ENCODE peak calls at places on chromosome 21, in five cellular contexts. S is H9, L is H1, A is mesenchymal stem cell, P is neuronal stem cell. D is an unnamed sample.

GRCh38 chr21:32626633-32627196 is 14.5 kb upstream of the CFAP298 start:
- DNase-seq in S (no peak), A (no peak), P (no peak), L (no peak), D (peak)

GRCh38 chr21:30710499-30710898 is 8.1 kb downstream of the KRTAP21-3 start:
- DNase-seq in A (no peak), S (no peak), L (no peak), P (no peak), D (no peak)

GRCh38 chr21:38645282-38645681 is 147.0 kb upstream of the ERG start:
- DNase-seq in S (no peak), A (peak), P (no peak), L (no peak), D (no peak)

GRCh38 chr21:16425297-16425696 is 695.5 kb downstream of the USP25 start:
- DNase-seq in P (no peak), L (no peak), A (no peak), S (no peak), D (no peak)

GRCh38 chr21:19981938-19982337 is 1016.3 kb upstream of the NCAM2 start:
- DNase-seq in L (no peak), S (no peak), A (no peak), P (no peak), D (no peak)

GRCh38 chr21:37849703-37850102 is 66.6 kb downstream of the KCNJ6 start:
- DNase-seq in L (no peak), A (peak), P (no peak), S (no peak), D (peak)

GRCh38 chr21:15483138-15483780 is 246.5 kb upstream of the USP25 start:
- DNase-seq in S (peak), L (peak), P (peak), A (peak), D (peak)

GRCh38 chr21:36773111-36773510 is 74.2 kb downstream of the SIM2 start:
- DNase-seq in S (no peak), A (peak), L (no peak), P (no peak), D (no peak)

GRCh38 chr21:29326914-29327554 is 28.3 kb downstream of the BACH1 start:
- DNase-seq in L (no peak), S (no peak), A (no peak), P (no peak), D (no peak)

GRCh38 chr21:37603129-37603528 is 236.6 kb downstream of the DYRK1A start:
- DNase-seq in P (no peak), S (no peak), L (no peak), A (no peak), D (no peak)

GRCh38 chr21:29953690-29954089 is 13.9 kb upstream of the GRIK1 start:
- DNase-seq in A (no peak), L (no peak), P (no peak), S (no peak), D (no peak)

GRCh38 chr21:43266534-43266933 is 97.7 kb downstream of the CRYAA start:
- DNase-seq in A (peak), L (no peak), P (no peak), S (no peak), D (no peak)

GRCh38 chr21:33904041-33904440 is 11.6 kb downstream of the ATP5PO start:
- DNase-seq in A (no peak), L (no peak), P (no peak), S (no peak), D (no peak)

GRCh38 chr21:32299695-32300094 is 1.0 kb downstream of the MRAP start:
- DNase-seq in A (no peak), P (no peak), L (no peak), S (no peak), D (no peak)

GRCh38 chr21:31088196-31088751 is 50.0 kb upstream of the KRTAP19-8 start:
- DNase-seq in A (no peak), L (peak), S (peak), P (no peak), D (no peak)

GRCh38 chr21:32534113-32534512 is 51.2 kb downstream of the TCP10L start:
- DNase-seq in L (no peak), S (no peak), P (no peak), A (no peak), D (no peak)

GRCh38 chr21:27756191-27756590 is 789.3 kb upstream of the ADAMTS5 start:
- DNase-seq in P (no peak), A (no peak), S (no peak), L (no peak), D (no peak)

GRCh38 chr21:36478207-36478701 is 1.7 kb downstream of the CLDN14 start:
- DNase-seq in A (peak), P (no peak), L (no peak), S (no peak), D (peak)

GRCh38 chr21:31347435-31348032 is 3.5 kb upstream of the TIAM1 start:
- DNase-seq in A (peak), L (no peak), S (no peak), P (no peak), D (no peak)

GRCh38 chr21:38839370-38839681 is 33.6 kb downstream of the ETS2 start:
- DNase-seq in A (no peak), L (no peak), P (no peak), S (no peak), D (no peak)

GRCh38 chr21:33332143-33332542 is 7.4 kb downstream of the IFNAR1 start:
- DNase-seq in S (no peak), P (no peak), A (no peak), L (no peak), D (no peak)

GRCh38 chr21:38310619-38311018 is 53.8 kb downstream of the KCNJ15 start:
- DNase-seq in S (no peak), A (peak), L (no peak), P (no peak), D (no peak)

DNA sequence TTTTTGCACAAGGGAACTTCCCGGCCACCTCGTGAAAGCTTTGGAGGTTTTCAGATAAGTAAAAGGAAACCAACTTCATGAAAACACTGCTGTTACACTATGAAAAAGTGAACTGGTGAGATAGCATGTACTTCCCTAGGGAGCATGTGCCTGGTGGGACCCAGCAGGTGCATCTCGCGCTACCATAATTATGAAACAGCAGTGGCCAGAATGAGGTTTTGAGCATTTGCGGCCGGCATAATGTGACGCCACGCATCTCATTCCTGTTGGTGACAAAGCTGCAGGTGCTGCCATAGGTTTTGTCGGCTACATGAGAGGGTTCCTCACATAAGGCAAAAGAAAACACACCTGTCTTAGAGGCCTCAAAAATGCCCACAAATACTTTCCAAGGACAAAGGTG is 1.7 kb downstream of the KRTAP10-3 start:
- DNase-seq in A (no peak), L (no peak), S (no peak), P (no peak), D (no peak)
- H3K4me2 ChIP-seq in A (no peak), L (no peak), S (no peak), P (no peak), D (no peak)

DNA sequence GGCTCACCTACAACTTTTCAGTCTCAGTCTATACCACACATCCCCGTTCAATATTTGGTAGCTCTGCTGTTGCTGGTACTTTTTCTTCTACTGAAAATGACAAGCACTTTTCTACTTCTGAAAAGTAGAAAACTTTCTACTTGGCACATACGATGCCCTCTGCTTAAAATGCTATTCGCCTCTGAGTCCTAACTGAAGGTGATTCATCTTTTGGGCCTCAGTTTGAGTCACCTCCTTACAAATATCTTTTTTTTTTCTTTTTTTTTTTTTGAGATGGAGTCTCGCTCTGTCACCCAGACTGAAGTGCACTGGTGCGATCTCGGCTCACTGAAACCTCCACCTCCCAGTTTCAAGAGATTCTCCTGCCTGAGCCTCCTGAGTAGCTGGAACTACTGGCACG is 136.0 kb upstream of the CYYR1 start:
- DNase-seq in S (no peak), L (no peak), A (no peak), P (no peak), D (peak)
- H2BK12ac ChIP-seq in S (no peak), L (no peak), A (no peak), P (no peak), D (no peak)

DNA sequence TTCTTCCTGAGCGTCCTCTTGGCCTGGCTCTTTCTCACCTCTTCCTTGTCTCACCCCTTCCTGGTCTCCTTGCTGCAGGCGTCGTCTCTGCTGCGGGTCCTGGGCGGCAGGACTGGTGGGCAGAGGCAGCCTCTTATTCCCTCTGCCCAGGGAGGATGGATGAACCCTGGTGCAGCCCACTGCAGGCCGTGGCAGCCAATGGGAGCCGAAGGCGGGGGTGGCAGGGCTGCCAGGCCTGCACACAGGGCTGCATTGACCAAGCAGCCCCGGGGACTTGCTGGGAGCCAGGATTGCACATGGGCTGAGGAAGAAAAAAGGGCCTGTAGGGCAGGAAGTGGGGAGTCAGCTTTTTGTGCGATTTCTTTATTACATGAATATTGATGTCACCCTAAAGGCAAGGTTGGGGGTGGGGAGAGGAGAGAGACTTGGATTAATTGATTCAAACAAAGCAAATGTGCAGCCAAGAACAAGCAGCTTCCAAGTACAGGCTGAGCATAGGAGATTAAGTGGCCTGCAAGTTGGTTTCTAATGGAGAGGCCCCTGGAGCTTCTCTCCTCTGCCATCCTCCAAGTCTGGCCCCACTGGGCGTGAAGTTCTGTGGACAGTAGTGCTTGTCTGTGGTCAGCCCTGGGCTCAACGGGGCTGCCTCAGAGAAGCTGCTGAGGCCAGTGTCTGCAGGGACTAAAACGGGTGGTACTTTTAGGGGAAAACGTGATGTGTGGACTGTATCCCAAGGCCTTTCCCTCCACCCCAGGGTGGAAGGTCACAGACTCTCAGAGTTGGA is at the start of gene S100B:
- DNase-seq in A (no peak), L (peak), S (peak), P (no peak), D (no peak)
- H3K9ac ChIP-seq in A (no peak), L (no peak), S (no peak), P (no peak), D (no peak)

DNA sequence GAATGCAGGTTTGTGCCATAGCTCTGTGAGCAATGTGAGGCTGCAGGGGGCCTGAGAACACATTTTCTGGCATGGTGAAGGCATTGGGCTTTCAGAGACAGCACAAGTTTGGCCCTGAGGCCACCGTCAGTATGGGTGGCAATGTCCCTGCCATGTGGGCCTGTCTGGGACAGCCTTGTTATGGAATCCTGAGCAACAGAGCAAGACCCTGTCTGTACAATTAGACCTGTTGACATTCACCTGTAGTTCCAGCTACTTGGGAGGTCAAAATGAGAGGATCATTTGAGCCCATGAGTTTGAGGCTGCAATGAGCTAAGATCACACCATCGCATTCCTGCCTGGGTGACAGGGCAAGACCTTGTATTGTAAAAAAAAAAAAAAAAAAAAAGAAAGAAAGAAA is 35.6 kb downstream of the PRDM15 start:
- DNase-seq in P (no peak), A (no peak), L (no peak), S (no peak), D (no peak)
- H3K4me2 ChIP-seq in P (no peak), A (no peak), L (no peak), S (no peak), D (no peak)

DNA sequence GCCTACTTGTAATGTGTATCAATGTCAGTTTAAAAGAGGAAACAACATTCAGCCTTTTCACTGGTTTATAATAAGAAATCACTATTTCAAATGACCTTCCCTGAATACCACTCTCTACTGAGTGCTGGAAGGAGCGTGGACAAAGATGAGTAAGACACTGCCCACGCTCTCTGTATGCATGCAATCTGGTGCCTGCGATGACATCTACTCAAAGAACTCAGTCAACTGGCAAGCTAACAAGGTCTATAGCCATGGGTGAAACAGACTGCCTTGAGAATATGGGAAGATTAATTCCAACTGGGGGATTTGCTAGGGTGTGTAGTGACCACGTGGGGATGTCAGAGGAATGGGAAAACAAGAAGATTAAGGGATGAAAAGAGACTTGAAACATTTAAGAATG is 49.4 kb upstream of the CXADR start:
- DNase-seq in A (peak), S (no peak), L (no peak), P (no peak), D (no peak)
- H2BK12ac ChIP-seq in A (no peak), S (no peak), L (no peak), P (no peak), D (no peak)

GRCh38 chr21:45447821-45448220 is 42.9 kb downstream of the COL18A1 start:
- DNase-seq in P (no peak), L (no peak), A (no peak), S (no peak), D (no peak)
- H3K9ac ChIP-seq in P (no peak), L (no peak), A (no peak), S (no peak), D (no peak)

DNA sequence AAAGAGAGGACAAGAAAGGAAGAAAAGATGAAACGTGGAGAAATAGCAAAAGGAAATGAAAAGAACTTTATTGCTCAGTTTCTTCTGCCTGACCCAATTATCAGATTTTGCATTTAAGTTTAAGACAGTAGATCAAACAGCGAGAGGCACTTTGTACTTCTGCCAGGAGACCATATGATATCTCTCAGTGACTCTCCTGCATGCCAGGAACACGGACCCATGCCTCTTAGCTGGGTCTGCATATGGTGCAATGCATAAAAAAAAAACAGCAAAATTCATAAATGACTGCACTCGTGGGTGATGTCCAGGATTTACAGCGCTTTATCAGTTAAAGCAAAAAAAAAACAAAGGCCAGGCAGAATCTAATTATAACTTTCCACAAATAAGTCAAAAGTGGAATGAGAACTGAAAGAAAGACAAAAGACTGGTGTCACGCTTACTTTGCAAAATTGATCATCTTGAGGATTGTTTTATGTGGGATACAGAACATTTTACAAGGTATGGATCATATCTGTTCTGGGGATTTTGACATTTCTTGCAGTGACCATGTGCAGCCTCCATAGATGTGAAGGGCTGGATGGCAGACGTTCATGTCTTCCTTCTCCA is 79.6 kb downstream of the RUNX1 start:
- DNase-seq in S (no peak), A (no peak), P (no peak), L (no peak), D (no peak)
- H3K4me2 ChIP-seq in S (no peak), A (no peak), P (no peak), L (no peak), D (no peak)

DNA sequence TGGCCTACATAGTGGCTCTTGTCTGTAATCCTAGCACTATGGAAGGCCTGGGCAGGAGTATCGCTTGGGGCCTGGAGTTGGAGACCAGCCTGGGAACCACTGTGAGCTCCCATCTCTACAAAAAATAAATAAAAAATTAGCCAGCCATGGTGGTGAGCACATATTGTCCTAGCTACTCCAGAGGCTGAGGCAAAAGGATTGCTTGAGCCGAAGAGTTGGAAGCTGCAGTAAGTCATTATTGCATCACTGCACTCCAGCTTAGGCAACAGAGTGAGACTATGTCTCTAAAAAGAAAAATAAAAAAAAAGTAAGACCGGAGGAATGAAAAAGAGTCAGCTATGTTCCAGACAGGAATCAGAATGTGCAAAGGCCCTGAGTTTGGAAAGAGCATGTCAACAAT is 115.3 kb downstream of the CYYR1 start:
- DNase-seq in P (no peak), A (peak), L (no peak), S (no peak), D (no peak)
- H2BK12ac ChIP-seq in P (no peak), A (no peak), L (no peak), S (no peak), D (no peak)

D was measured in trophoblast cell.